ENCODE peak calls at places on chromosomes 7 and 10, in ten cellular contexts. H, B, K, V, I, G, X, T, O and M are unnamed samples.

GRCh38 chr7:88344956-88345832 is 38.5 kb upstream of the STEAP4 start:
- DNase-seq in H (no peak), B (peak), K (peak), V (peak), I (no peak), G (peak), X (no peak), T (no peak), O (peak), M (peak)

GRCh38 chr10:8375137-8375536 is 320.6 kb downstream of the GATA3 start:
- DNase-seq in H (no peak), B (no peak), K (no peak), V (no peak), I (no peak), G (no peak), X (no peak), T (no peak), O (no peak), M (no peak)

GRCh38 chr7:133783276-133783675 is 343.9 kb upstream of the LRGUK start:
- DNase-seq in H (no peak), B (no peak), K (no peak), V (no peak), I (no peak), G (no peak), X (no peak), T (no peak), O (peak), M (no peak)

GRCh38 chr7:151796091-151796870 is 80.6 kb downstream of the PRKAG2 start:
- DNase-seq in H (no peak), B (no peak), K (peak), V (peak), I (peak), G (no peak), X (peak), T (no peak), O (peak), M (peak)

GRCh38 chr7:78055160-78055559 is 256.6 kb downstream of the PHTF2 start:
- DNase-seq in H (no peak), B (no peak), K (no peak), V (no peak), I (no peak), G (no peak), X (no peak), T (no peak), O (no peak), M (no peak)

GRCh38 chr7:1086588-1087461 is 1.1 kb upstream of the GPER1 start:
- DNase-seq in H (no peak), B (peak), K (peak), V (peak), I (peak), G (peak), X (peak), T (peak), O (peak), M (peak)

GRCh38 chr7:118182618-118183253 is 1.2 kb upstream of the LSM8 start:
- DNase-seq in H (no peak), B (no peak), K (no peak), V (peak), I (no peak), G (no peak), X (no peak), T (no peak), O (no peak), M (no peak)

GRCh38 chr10:127063762-127064161 is 132.6 kb downstream of the INSYN2A start:
- DNase-seq in H (no peak), B (no peak), K (no peak), V (no peak), I (no peak), G (no peak), X (no peak), T (no peak), O (no peak), M (no peak)

GRCh38 chr7:80659120-80660055 is 20.9 kb downstream of the CD36 start:
- DNase-seq in H (no peak), B (no peak), K (peak), V (no peak), I (peak), G (peak), X (peak), T (no peak), O (peak), M (peak)

GRCh38 chr10:95503012-95503411 is 58.2 kb downstream of the SORBS1 start:
- DNase-seq in H (no peak), B (no peak), K (no peak), V (no peak), I (no peak), G (no peak), X (no peak), T (no peak), O (no peak), M (no peak)

GRCh38 chr7:98470131-98470985 is 69.5 kb upstream of the BAIAP2L1 start:
- DNase-seq in H (no peak), B (no peak), K (no peak), V (peak), I (no peak), G (no peak), X (no peak), T (no peak), O (no peak), M (peak)

GRCh38 chr10:119652361-119652760 is 1.2 kb downstream of the BAG3 start:
- DNase-seq in H (peak), B (no peak), K (peak), V (peak), I (peak), G (peak), X (peak), T (peak), O (peak), M (peak)

GRCh38 chr7:21547511-21547910 is 4.7 kb downstream of the DNAH11 start:
- DNase-seq in H (no peak), B (no peak), K (no peak), V (no peak), I (no peak), G (no peak), X (no peak), T (no peak), O (no peak), M (no peak)

GRCh38 chr10:113158183-113158582 is 208.1 kb downstream of the TCF7L2 start:
- DNase-seq in H (no peak), B (no peak), K (no peak), V (no peak), I (peak), G (peak), X (no peak), T (no peak), O (no peak), M (peak)

GRCh38 chr7:38105874-38106483 is 72.1 kb upstream of the STARD3NL start:
- DNase-seq in H (no peak), B (no peak), K (peak), V (peak), I (peak), G (peak), X (peak), T (peak), O (peak), M (peak)